ENCODE peak calls at places on chromosomes 6 and 20, in four cellular contexts. G is cardiac muscle cell, A is nephron progenitor cell, J is lower lobe of right lung. B is an unnamed sample.

GRCh38 chr6:51531623-51532022 is 555.8 kb downstream of the PKHD1 start:
- DNase-seq in A (no peak), G (no peak), J (no peak), B (no peak)

GRCh38 chr20:9203081-9203447 is 134.2 kb downstream of the PLCB4 start:
- DNase-seq in J (no peak), A (no peak), G (no peak), B (no peak)

GRCh38 chr20:31707258-31707615 is 15.4 kb downstream of the BCL2L1 start:
- DNase-seq in J (no peak), A (no peak), G (no peak), B (no peak)

GRCh38 chr6:30102701-30103629 is 9.9 kb downstream of the TRIM31 start:
- DNase-seq in J (peak), A (peak), G (peak), B (peak)

GRCh38 chr20:41889871-41890224 is 271.7 kb upstream of the CHD6 start:
- DNase-seq in A (no peak), J (no peak), G (no peak), B (peak)

GRCh38 chr6:30682181-30683117 is 4.0 kb downstream of the PPP1R18 start:
- DNase-seq in A (peak), J (peak), G (peak), B (no peak)

GRCh38 chr6:168880271-168880670 is 373.4 kb downstream of the THBS2 start:
- DNase-seq in G (no peak), A (no peak), J (no peak), B (no peak)

GRCh38 chr6:34929241-34929978 is 40.4 kb downstream of the ANKS1A start:
- DNase-seq in A (no peak), G (no peak), J (no peak), B (no peak)

GRCh38 chr6:74073429-74073828 is 377.4 kb downstream of the CD109 start:
- DNase-seq in A (no peak), J (no peak), G (peak), B (no peak)

GRCh38 chr6:4125933-4126864 is 9.2 kb downstream of the ECI2 start:
- DNase-seq in J (no peak), G (peak), A (no peak), B (no peak)

GRCh38 chr20:41035207-41035606 is 6.6 kb downstream of the TOP1 start:
- DNase-seq in J (no peak), G (no peak), A (no peak), B (no peak)

GRCh38 chr6:128500017-128500416 is 20.4 kb downstream of the PTPRK start:
- DNase-seq in J (no peak), G (no peak), A (no peak), B (no peak)

GRCh38 chr20:5719861-5720401 is 30.3 kb upstream of the SHLD1 start:
- DNase-seq in A (no peak), J (no peak), G (peak), B (no peak)

GRCh38 chr20:1888796-1889463 is 6.3 kb upstream of the SIRPA start:
- DNase-seq in A (no peak), J (peak), G (peak), B (no peak)

GRCh38 chr6:138013949-138014348 is 93.3 kb downstream of the PERP start:
- DNase-seq in A (no peak), G (no peak), J (no peak), B (no peak)

GRCh38 chr6:127483399-127484055 is 24.3 kb upstream of the KIAA0408 start:
- DNase-seq in J (no peak), G (no peak), A (no peak), B (no peak)

GRCh38 chr6:71887006-71887743 is 825 bp downstream of the RIMS1 start:
- DNase-seq in G (peak), A (peak), J (no peak), B (no peak)

GRCh38 chr6:100435299-100435698 is 29.4 kb downstream of the SIM1 start:
- DNase-seq in J (no peak), A (no peak), G (no peak), B (no peak)

GRCh38 chr6:335572-335971 is 43.3 kb downstream of the DUSP22 start:
- DNase-seq in A (no peak), J (peak), G (no peak), B (no peak)

GRCh38 chr6:21264288-21264818 is 329.2 kb upstream of the SOX4 start:
- DNase-seq in G (no peak), J (no peak), A (no peak), B (no peak)

GRCh38 chr20:4869290-4870193 is 131.8 kb downstream of the SLC23A2 start:
- DNase-seq in G (no peak), A (no peak), J (no peak), B (no peak)

GRCh38 chr6:97095466-97095865 is 170.9 kb downstream of the KLHL32 start:
- DNase-seq in G (no peak), J (no peak), A (no peak), B (no peak)

GRCh38 chr6:108521616-108522107 is 39.1 kb upstream of the FOXO3 start:
- DNase-seq in J (no peak), A (no peak), G (no peak), B (no peak)

GRCh38 chr20:20410678-20411077 is 42.8 kb downstream of the INSM1 start:
- DNase-seq in A (peak), J (no peak), G (peak), B (peak)

GRCh38 chr20:36144336-36144735 is 10.2 kb upstream of the EPB41L1 start:
- DNase-seq in J (no peak), G (no peak), A (no peak), B (no peak)

GRCh38 chr20:39960522-39961420 is 728.3 kb downstream of the MAFB start:
- DNase-seq in A (no peak), G (no peak), J (no peak), B (peak)

GRCh38 chr6:18390476-18390875 is 3.3 kb downstream of the RNF144B start:
- DNase-seq in G (no peak), A (no peak), J (no peak), B (no peak)

GRCh38 chr20:33866398-33867079 is 55.4 kb downstream of the CHMP4B start:
- DNase-seq in G (no peak), A (no peak), J (no peak), B (no peak)

GRCh38 chr6:125807293-125807692 is 16.5 kb downstream of the NCOA7 start:
- DNase-seq in G (no peak), J (no peak), A (no peak), B (no peak)

GRCh38 chr6:22362361-22362760 is 65.5 kb upstream of the PRL start:
- DNase-seq in A (no peak), J (no peak), G (no peak), B (no peak)

GRCh38 chr6:6891949-6892461 is 215.8 kb upstream of the RREB1 start:
- DNase-seq in G (no peak), A (no peak), J (no peak), B (no peak)

GRCh38 chr6:164303092-164304007 is 888.8 kb downstream of the QKI start:
- DNase-seq in G (peak), J (no peak), A (no peak), B (no peak)

GRCh38 chr20:35615667-35616464 is at the start of gene SPAG4:
- DNase-seq in J (peak), A (peak), G (peak), B (peak)

GRCh38 chr20:32707691-32708581 is 34.2 kb upstream of the C20orf203 start:
- DNase-seq in G (no peak), A (no peak), J (no peak), B (no peak)

GRCh38 chr6:131574686-131575085 is 1.7 kb downstream of the ARG1 start:
- DNase-seq in G (no peak), A (no peak), J (no peak), B (no peak)

GRCh38 chr6:31579119-31579505 is 3.1 kb downstream of the LTB start:
- DNase-seq in J (no peak), G (no peak), A (no peak), B (no peak)

GRCh38 chr20:13101276-13101675 is 92.5 kb downstream of the SPTLC3 start:
- DNase-seq in J (no peak), G (no peak), A (no peak), B (no peak)

DNA sequence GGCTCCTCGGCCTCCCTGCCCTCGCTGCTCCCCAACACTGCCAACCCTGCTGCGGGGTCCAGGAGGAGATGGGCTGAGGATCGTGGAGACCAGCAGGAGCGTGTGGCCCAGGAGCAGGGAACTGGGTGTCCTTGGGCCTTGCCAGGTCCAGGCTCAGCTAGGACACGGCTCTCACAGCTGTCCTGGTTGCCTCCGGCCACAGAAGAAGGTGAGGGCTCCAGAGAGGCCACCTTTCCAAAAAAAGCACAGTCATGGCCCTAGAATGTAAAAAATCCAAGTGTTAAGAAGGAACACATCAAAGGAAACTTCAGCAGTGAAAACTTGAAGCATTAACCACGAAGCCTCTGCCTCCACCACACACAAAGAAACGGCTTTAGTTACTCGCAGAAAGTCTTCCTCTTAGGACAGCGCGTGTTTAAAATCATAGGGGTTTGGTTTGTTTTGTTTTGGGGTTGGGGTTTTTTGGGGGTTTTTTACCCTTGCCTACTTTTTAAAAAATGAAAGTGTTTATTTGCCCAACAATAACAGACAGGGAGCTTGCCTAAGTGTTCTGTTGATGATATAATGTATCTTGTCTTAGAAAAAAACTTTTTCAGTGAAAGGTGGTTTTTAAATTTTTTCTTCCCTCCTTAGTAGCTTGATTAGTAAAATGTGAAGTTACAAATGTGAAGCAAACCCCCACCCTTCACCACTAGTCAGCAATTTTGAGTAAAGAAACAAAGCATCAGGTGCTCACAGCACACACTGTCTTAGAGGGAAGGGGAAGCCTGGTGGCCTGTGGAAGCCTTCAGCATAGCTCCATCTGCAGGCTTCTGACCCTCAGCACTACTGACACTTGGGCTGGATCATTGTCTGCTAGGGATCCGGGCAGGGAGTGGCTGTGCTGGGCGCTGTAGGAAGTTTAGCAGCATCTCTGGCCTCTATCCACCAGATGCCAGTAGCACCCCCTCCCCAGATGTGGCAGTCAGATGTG is 60.0 kb downstream of the PTPN1 start:
- DNase-seq in A (no peak), J (no peak), G (peak), B (no peak)
- TF ChIP-seq CTCF in A (no peak), J (peak), G (peak), B (no peak)

GRCh38 chr6:160221423-160221822 is 37.2 kb downstream of the SLC22A2 start:
- DNase-seq in J (no peak), A (no peak), G (peak), B (no peak)
- TF ChIP-seq CTCF in J (peak), A (no peak), G (peak), B (no peak)

DNA sequence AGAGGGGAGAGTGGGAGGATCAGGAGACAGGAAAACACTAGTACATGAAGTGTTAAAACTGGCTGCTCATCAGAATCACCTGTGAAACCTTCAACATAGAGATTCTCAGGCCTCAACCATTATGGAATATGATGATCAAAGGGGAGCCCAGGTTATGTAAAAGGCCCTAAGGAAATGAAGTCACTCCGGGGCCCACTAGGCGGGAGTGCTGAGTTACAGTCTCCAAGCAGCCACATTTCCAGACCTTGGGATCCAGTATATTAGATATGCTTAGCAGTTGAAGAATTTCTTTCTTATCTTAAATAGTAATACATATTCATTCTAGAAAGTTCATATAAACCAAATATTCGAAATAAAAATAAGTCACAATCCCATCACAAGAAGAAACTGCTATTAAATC is 476.3 kb downstream of the PRKN start:
- DNase-seq in G (peak), A (no peak), J (no peak), B (no peak)
- TF ChIP-seq CTCF in G (peak), A (peak), J (no peak), B (no peak)

DNA sequence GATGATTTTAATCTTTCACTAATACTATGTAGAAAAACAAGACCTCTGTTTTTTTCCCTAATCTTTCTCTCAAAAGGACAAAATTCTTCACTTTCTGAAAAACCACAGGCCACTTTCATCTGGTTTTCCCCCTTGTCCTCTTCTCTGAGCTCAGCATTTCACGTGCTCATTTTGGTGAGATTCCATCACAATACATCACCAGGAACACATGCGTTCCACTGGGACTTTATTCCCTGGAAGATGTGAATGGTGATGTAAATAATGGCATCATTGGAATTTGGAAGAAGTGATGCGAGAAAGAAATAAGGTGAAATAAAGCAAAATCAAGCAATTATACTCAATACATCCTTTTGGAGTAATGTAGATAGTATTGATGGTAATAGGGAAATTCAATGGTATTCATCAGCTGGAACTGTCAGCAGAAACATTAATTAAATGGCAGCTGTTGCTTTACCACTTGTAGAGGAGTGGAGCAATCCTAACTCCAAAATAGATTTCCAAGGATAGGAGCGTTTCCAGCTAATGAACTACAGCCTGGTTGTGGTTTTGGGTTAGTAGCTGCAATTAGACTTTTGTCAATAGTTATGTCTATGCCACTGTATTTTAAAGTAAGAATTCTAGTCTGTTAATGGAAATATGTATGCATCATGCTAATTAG is 11.5 kb downstream of the FILIP1 start:
- DNase-seq in G (peak), A (no peak), J (no peak), B (no peak)
- TF ChIP-seq CTCF in G (no peak), A (no peak), J (no peak), B (no peak)

B was measured in glutamatergic neuron.